ENCODE peak calls at places on chromosomes 1 and 21, in ten cellular contexts. B is AG10803; X is NB4; S is cardiac muscle cell; H is fibroblast of pulmonary artery; I is tibial nerve; M is heart right ventricle; V is neural progenitor cell; F is PC-3; E is CD4-positive, CD25-positive, alpha-beta regulatory T cell. G is an unnamed sample.
A peak's percentile ranks its signal among the peaks of the same experiment; 100 is the strongest.

GRCh38 chr1:27031235-27032118 is 18.8 kb upstream of the TENT5B start:
- DNase-seq in B (peak; percentile 76), M (peak; percentile 83), H (peak; percentile 86), E (no peak), V (peak; percentile 77), S (peak; percentile 85), I (no peak), F (peak; percentile 92), X (no peak), G (no peak)

GRCh38 chr1:47527653-47528272 is 89.9 kb downstream of the FOXD2 start:
- DNase-seq in M (no peak), F (peak; percentile 62), I (no peak), X (peak; percentile 37), E (no peak), H (no peak), B (peak; percentile 8), S (peak; percentile 15), V (peak; percentile 46), G (peak; percentile 32)

GRCh38 chr1:115794976-115795375 is 26.5 kb upstream of the CASQ2 start:
- DNase-seq in M (no peak), F (no peak), S (no peak), E (no peak), I (no peak), H (no peak), V (no peak), B (no peak), X (no peak), G (no peak)

GRCh38 chr1:163186910-163187309 is 15.8 kb downstream of the RGS5 start:
- DNase-seq in I (no peak), H (no peak), V (no peak), F (no peak), X (no peak), S (no peak), E (no peak), M (no peak), B (no peak), G (no peak)

GRCh38 chr1:222592171-222592570 is 2.4 kb upstream of the TAF1A start:
- DNase-seq in M (no peak), I (no peak), F (peak; percentile 46), E (no peak), S (no peak), B (peak; percentile 16), V (no peak), X (no peak), H (no peak), G (no peak)

GRCh38 chr1:179151908-179152682 is 70.2 kb downstream of the TOR3A start:
- DNase-seq in V (no peak), X (no peak), E (no peak), I (no peak), S (no peak), M (no peak), F (no peak), B (no peak), H (no peak), G (no peak)

GRCh38 chr21:46454634-46455390 is 3.9 kb upstream of the DIP2A start:
- DNase-seq in F (no peak), X (peak; percentile 22), S (peak; percentile 48), I (no peak), H (peak; percentile 40), E (no peak), V (no peak), B (no peak), M (no peak), G (no peak)

GRCh38 chr1:50977575-50978143 is 7.6 kb downstream of the CDKN2C start:
- DNase-seq in F (peak; percentile 47), I (peak; percentile 8), H (peak; percentile 39), M (peak; percentile 70), V (peak; percentile 72), S (peak; percentile 66), X (peak; percentile 67), B (peak; percentile 65), E (peak; percentile 23), G (peak; percentile 87)

GRCh38 chr1:54239603-54240002 is 39.6 kb downstream of the MRPL37 start:
- DNase-seq in I (no peak), H (no peak), B (no peak), M (no peak), F (no peak), X (no peak), E (no peak), S (no peak), V (no peak), G (no peak)

GRCh38 chr1:228150458-228151169 is 884 bp downstream of the GJC2 start:
- DNase-seq in S (peak; percentile 96), F (no peak), M (peak; percentile 70), E (no peak), B (peak; percentile 86), V (no peak), H (peak; percentile 85), X (no peak), I (no peak), G (peak; percentile 32)

GRCh38 chr21:38060533-38060932 is 144.3 kb upstream of the KCNJ6 start:
- DNase-seq in X (no peak), I (no peak), V (no peak), F (no peak), M (no peak), B (no peak), H (no peak), E (no peak), S (no peak), G (no peak)
- H3K4me3 ChIP-seq in X (no peak overlapping the region), I (no peak overlapping the region), V (no peak overlapping the region), F (no peak overlapping the region), M (no peak overlapping the region), B (no peak overlapping the region), H (no peak overlapping the region), E (no peak overlapping the region), S (no peak overlapping the region), G (no peak overlapping the region)

GRCh38 chr21:16588433-16588860 is 858.7 kb downstream of the USP25 start:
- DNase-seq in I (peak; percentile 74), M (peak; percentile 45), V (peak; percentile 75), S (peak; percentile 82), H (peak; percentile 81), F (peak; percentile 28), E (no peak), X (no peak), B (peak; percentile 70), G (no peak)
- H3K4me3 ChIP-seq in I (peak overlapping the region; percentile 31), M (peak overlapping the region; percentile 43), V (peak overlapping the region; percentile 43), S (no peak overlapping the region), H (peak overlapping the region; percentile 57), F (peak overlapping the region; percentile 32), E (no peak overlapping the region), X (no peak overlapping the region), B (peak overlapping the region; percentile 59), G (no peak overlapping the region)

GRCh38 chr21:38900499-38900898 is 94.8 kb downstream of the ETS2 start:
- DNase-seq in X (no peak), I (no peak), M (no peak), B (no peak), E (no peak), V (no peak), F (no peak), H (no peak), S (no peak), G (no peak)

GRCh38 chr21:38894899-38895298 is 89.2 kb downstream of the ETS2 start:
- DNase-seq in M (no peak), B (no peak), H (no peak), E (no peak), X (no peak), I (no peak), S (no peak), V (no peak), F (no peak), G (no peak)

GRCh38 chr21:38898422-38899098 is 92.8 kb downstream of the ETS2 start:
- DNase-seq in E (no peak), X (no peak), I (no peak), M (no peak), S (no peak), V (no peak), H (no peak), B (no peak), F (peak; percentile 77), G (no peak)

GRCh38 chr21:38899277-38899947 is 93.7 kb downstream of the ETS2 start:
- DNase-seq in M (no peak), H (no peak), S (no peak), V (no peak), B (no peak), E (no peak), F (no peak), X (no peak), I (no peak), G (no peak)

GRCh38 chr21:38897532-38898421 is 92.0 kb downstream of the ETS2 start:
- DNase-seq in M (no peak), S (no peak), V (no peak), F (no peak), X (no peak), I (no peak), E (no peak), H (no peak), B (no peak), G (no peak)
- H3K4me3 ChIP-seq in M (no peak overlapping the region), S (no peak overlapping the region), V (no peak overlapping the region), F (no peak overlapping the region), X (no peak overlapping the region), I (no peak overlapping the region), E (no peak overlapping the region), H (no peak overlapping the region), B (no peak overlapping the region), G (no peak overlapping the region)

GRCh38 chr1:197774691-197775281 is 494 bp downstream of the DENND1B start:
- DNase-seq in M (peak; percentile 51), B (peak; percentile 46), I (no peak), S (peak; percentile 60), H (peak; percentile 34), V (peak; percentile 77), E (peak; percentile 67), X (peak; percentile 78), F (peak; percentile 30), G (peak; percentile 74)

GRCh38 chr1:197779921-197780320 is 4.6 kb upstream of the DENND1B start:
- DNase-seq in H (no peak), E (no peak), I (no peak), F (no peak), V (no peak), M (no peak), X (no peak), S (no peak), B (no peak), G (no peak)

GRCh38 chr1:197775282-197776262 is at the start of gene DENND1B:
- DNase-seq in E (peak; percentile 93), S (peak; percentile 65), B (peak; percentile 83), H (peak; percentile 54), I (peak; percentile 38), V (peak; percentile 80), M (peak; percentile 60), X (peak; percentile 95), F (peak; percentile 66), G (peak; percentile 92)

GRCh38 chr1:197776348-197777082 is 1.2 kb upstream of the DENND1B start:
- DNase-seq in M (no peak), F (peak; percentile 79), X (peak; percentile 78), B (peak; percentile 87), S (peak; percentile 19), H (peak; percentile 56), E (peak; percentile 78), I (no peak), V (no peak), G (no peak)

DNA sequence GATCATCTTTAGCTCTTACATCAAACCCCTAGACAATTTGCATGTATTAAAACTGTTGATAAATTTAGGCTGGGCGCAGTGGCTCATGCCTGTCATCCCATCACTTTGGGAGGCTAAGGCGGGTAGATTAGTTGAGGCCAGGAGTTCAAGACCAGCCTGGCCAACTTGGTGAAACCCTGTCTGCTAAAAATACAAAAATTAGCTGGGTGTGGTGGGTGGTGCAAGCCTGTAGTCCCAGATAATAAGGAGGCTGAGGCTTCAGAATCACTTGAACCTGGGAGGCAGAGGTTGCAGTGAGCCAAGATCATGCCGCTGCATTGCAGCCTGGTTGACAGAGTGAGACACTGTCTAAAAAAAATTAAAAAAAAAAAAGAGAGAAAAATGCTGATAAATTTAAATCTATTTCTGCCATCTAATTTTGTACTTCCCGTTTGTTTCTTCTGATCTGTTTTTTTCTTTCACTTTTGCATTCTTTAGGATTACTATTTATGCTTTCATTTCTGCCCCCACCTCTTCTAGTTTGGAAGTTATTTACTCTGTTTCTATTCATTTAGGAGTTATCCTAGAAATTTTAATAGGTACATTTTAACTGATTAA is 3.1 kb upstream of the DENND1B start:
- DNase-seq in I (no peak), M (no peak), F (no peak), E (peak; percentile 26), B (no peak), S (no peak), X (no peak), H (no peak), V (no peak), G (no peak)
- H3K4me3 ChIP-seq in I (no peak overlapping the region), M (no peak overlapping the region), F (no peak overlapping the region), E (peak overlapping the region; percentile 43), B (no peak overlapping the region), S (no peak overlapping the region), X (no peak overlapping the region), H (no peak overlapping the region), V (no peak overlapping the region), G (no peak overlapping the region)

G was measured in K562.